ENCODE peak calls at places on chromosomes 5 and 9, in four cellular contexts. T is heart right ventricle, S is stomach, Q is Peyer's patch. O is an unnamed sample. For H3K9me3, the result is how much of the 10 kb centered on the place peaks cover.

GRCh38 chr5:124963236-124963929 is 216.9 kb upstream of the ZNF608 start:
- DNase-seq in T (no peak), S (no peak), Q (no peak), O (no peak)

GRCh38 chr5:69326365-69326764 is 6.2 kb downstream of the CCDC125 start:
- DNase-seq in T (no peak), S (no peak), Q (no peak), O (no peak)

GRCh38 chr9:78559449-78559885 is 262.5 kb downstream of the PSAT1 start:
- DNase-seq in T (no peak), S (no peak), Q (no peak), O (no peak)

GRCh38 chr5:39426136-39426535 is 1.4 kb upstream of the DAB2 start:
- DNase-seq in T (no peak), S (no peak), Q (no peak), O (no peak)

GRCh38 chr5:54285573-54286124 is 24.7 kb downstream of the ARL15 start:
- DNase-seq in T (no peak), S (no peak), Q (no peak), O (no peak)

GRCh38 chr5:124342027-124342471 is 404.4 kb downstream of the ZNF608 start:
- DNase-seq in T (no peak), S (no peak), Q (no peak), O (no peak)

GRCh38 chr9:113787871-113788270 is 88.2 kb upstream of the ZNF618 start:
- DNase-seq in T (no peak), S (no peak), Q (no peak), O (no peak)

GRCh38 chr9:127449332-127449966 is 1.8 kb downstream of the RPL12 start:
- DNase-seq in T (no peak), S (no peak), Q (no peak), O (no peak)

GRCh38 chr5:78527925-78528324 is 120.6 kb downstream of the LHFPL2 start:
- DNase-seq in T (no peak), S (no peak), Q (no peak), O (no peak)

GRCh38 chr9:71663216-71663615 is 105.1 kb downstream of the CEMIP2 start:
- DNase-seq in T (no peak), S (no peak), Q (no peak), O (no peak)

GRCh38 chr5:132445640-132445923 is 45.0 kb downstream of the IRF1 start:
- DNase-seq in T (no peak), S (no peak), Q (no peak), O (no peak)

GRCh38 chr5:89399553-89399952 is 516.6 kb upstream of the MEF2C start:
- DNase-seq in T (no peak), S (no peak), Q (no peak), O (no peak)

GRCh38 chr5:94021246-94021645 is 279.8 kb upstream of the POU5F2 start:
- DNase-seq in T (no peak), S (peak), Q (no peak), O (no peak)

GRCh38 chr5:142942901-142943300 is 172.7 kb downstream of the ARHGAP26 start:
- DNase-seq in T (no peak), S (no peak), Q (no peak), O (no peak)

GRCh38 chr5:131068893-131069643 is 96.0 kb downstream of the HINT1 start:
- DNase-seq in T (no peak), S (no peak), Q (peak), O (no peak)

DNA sequence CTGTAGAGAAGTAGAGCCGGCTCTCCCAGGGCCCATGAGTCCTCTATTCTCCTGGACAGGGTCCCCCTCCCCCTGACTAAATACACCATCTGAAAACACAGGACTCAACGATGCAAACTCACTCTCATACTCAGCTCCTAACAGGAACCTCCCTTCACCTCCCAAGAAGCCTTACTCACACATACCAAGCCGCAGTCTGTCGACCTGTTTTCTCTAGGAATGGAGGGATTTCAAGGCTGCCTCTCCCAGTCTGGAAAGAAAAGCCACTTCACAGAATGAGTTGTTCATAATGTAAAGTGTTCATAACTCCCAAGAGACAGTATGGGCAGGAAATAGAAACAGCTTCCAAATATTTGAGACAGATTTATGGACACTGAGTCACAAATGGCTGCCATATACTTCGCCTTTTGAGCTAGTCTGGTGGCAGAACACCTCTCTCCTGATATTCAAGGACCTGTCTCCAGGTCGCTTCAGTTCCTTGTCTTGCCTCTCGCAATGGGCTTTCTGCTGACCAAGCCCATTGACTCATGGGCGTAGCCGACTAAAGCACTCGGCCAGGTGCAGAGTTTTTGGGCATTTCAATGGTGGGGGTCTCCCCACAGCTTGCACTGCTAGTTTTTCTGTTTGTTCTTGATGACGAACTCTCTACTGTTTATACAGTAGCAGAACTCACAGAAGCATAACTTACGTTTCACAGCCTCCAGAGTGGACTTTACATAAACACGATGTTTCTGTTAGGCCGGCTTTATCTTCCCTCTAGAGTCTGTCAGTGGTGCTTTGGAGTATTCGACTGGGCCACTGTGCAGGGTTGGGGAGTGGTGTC is 25.0 kb upstream of the IL17B start:
- DNase-seq in T (no peak), S (no peak), Q (no peak), O (no peak)
- H3K4me3 ChIP-seq in T (no peak), S (no peak), Q (no peak), O (no peak)

GRCh38 chr5:138382347-138382746 is 29.9 kb downstream of the KDM3B start:
- DNase-seq in T (no peak), S (no peak), Q (no peak), O (no peak)
- H3K9me3 ChIP-seq in T (under half), S (under half), Q (under half), O (under half)

DNA sequence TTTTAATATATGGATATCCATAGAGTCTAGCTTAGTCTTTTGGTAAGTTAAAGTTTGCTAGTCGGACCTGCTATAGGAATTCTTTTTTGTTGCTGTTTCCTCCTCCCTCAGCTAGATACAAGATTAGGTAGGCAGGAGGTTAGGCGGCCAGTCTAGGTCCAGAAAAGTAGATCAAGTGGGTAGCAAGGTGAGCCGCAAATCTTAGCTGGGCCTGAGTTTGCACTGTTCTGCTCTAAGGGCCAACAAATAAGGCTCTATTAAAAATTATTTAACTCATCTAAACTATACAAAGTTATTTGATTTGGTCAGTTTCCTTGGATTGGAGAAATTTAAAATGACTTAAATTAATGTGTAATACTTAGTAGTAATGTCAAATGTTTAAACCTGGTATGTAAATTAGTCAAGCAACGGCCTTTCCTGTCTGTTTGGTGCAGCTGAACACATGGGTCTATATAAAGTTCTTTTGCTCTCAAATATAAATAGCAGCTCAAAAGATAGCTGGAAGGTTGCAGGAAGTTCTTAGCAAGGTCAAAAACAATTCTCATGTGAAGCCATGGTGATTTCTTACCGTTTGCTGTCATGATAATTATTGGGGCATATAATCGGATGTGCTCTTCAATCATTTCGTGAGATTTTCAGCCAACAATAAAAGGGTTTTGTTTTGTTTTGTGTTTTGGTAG is 72.0 kb downstream of the PRKACG start:
- DNase-seq in T (no peak), S (no peak), Q (no peak), O (no peak)
- TF ChIP-seq CTCF in T (no peak), S (no peak), Q (no peak), O (no peak)

GRCh38 chr5:170332058-170332457 is 34.5 kb upstream of the LCP2 start:
- DNase-seq in T (no peak), S (no peak), Q (no peak), O (no peak)

GRCh38 chr5:170333161-170333909 is 35.8 kb upstream of the LCP2 start:
- DNase-seq in T (no peak), S (peak), Q (peak), O (no peak)

GRCh38 chr5:170329524-170329923 is 31.9 kb upstream of the LCP2 start:
- DNase-seq in T (no peak), S (no peak), Q (no peak), O (no peak)

GRCh38 chr5:170327802-170328201 is 30.2 kb upstream of the LCP2 start:
- DNase-seq in T (no peak), S (no peak), Q (no peak), O (no peak)

GRCh38 chr5:170330568-170331054 is 33.0 kb upstream of the LCP2 start:
- DNase-seq in T (no peak), S (no peak), Q (no peak), O (no peak)
- H3K4me3 ChIP-seq in T (no peak), S (no peak), Q (no peak), O (no peak)

GRCh38 chr5:153937661-153938060 is 101.0 kb downstream of the FAM114A2 start:
- DNase-seq in T (no peak), S (no peak), Q (no peak), O (no peak)
- H3K9me3 ChIP-seq in T (under half), S (under half), Q (under half), O (under half)